ENCODE peak calls at places on chromosomes 16 and 17, in six cellular contexts. One of them, this sample, is unnamed. For H3K4me1, the result is how much of the 10 kb centered on the place peaks cover.

GRCh38 chr17:66459811-66460270 is 157.4 kb downstream of the PRKCA start:
- DNase-seq in SK-N-SH: no peak
- DNase-seq in HCT116: peak
- DNase-seq in A549: peak
- DNase-seq in K562: no peak
- DNase-seq in H1: no peak
- DNase-seq in this sample: peak

GRCh38 chr17:296906-297690 is 55.5 kb downstream of the RPH3AL start:
- DNase-seq in SK-N-SH: no peak
- DNase-seq in HCT116: no peak
- DNase-seq in A549: no peak
- DNase-seq in K562: no peak
- DNase-seq in H1: no peak
- DNase-seq in this sample: no peak

GRCh38 chr16:85313541-85314208 is 201.4 kb upstream of the CIBAR2 start:
- DNase-seq in SK-N-SH: peak
- DNase-seq in HCT116: no peak
- DNase-seq in A549: no peak
- DNase-seq in K562: no peak
- DNase-seq in H1: no peak
- DNase-seq in this sample: peak

GRCh38 chr17:38712593-38712992 is 7.5 kb downstream of the MLLT6 start:
- DNase-seq in SK-N-SH: no peak
- DNase-seq in HCT116: no peak
- DNase-seq in A549: no peak
- DNase-seq in K562: no peak
- DNase-seq in H1: no peak
- DNase-seq in this sample: no peak

GRCh38 chr16:84735846-84736586 is 36.2 kb downstream of the USP10 start:
- DNase-seq in SK-N-SH: peak
- DNase-seq in HCT116: no peak
- DNase-seq in A549: no peak
- DNase-seq in K562: no peak
- DNase-seq in H1: no peak
- DNase-seq in this sample: no peak

GRCh38 chr17:40419559-40420331 is 2.0 kb upstream of the TOP2A start:
- DNase-seq in SK-N-SH: peak
- DNase-seq in HCT116: no peak
- DNase-seq in A549: no peak
- DNase-seq in K562: no peak
- DNase-seq in H1: no peak
- DNase-seq in this sample: peak

GRCh38 chr16:2912330-2913199 is 834 bp downstream of the FLYWCH1 start:
- DNase-seq in SK-N-SH: peak
- DNase-seq in HCT116: no peak
- DNase-seq in A549: peak
- DNase-seq in K562: peak
- DNase-seq in H1: no peak
- DNase-seq in this sample: peak

GRCh38 chr16:66516808-66517585 is 32.9 kb downstream of the TK2 start:
- DNase-seq in SK-N-SH: peak
- DNase-seq in HCT116: peak
- DNase-seq in A549: peak
- DNase-seq in K562: peak
- DNase-seq in H1: no peak
- DNase-seq in this sample: peak

GRCh38 chr16:10103096-10103495 is 79.1 kb downstream of the GRIN2A start:
- DNase-seq in SK-N-SH: no peak
- DNase-seq in HCT116: no peak
- DNase-seq in A549: no peak
- DNase-seq in K562: no peak
- DNase-seq in H1: no peak
- DNase-seq in this sample: no peak

GRCh38 chr17:78774456-78774855 is 7.6 kb downstream of the CYTH1 start:
- DNase-seq in SK-N-SH: no peak
- DNase-seq in HCT116: no peak
- DNase-seq in A549: no peak
- DNase-seq in K562: no peak
- DNase-seq in H1: no peak
- DNase-seq in this sample: no peak

GRCh38 chr17:58630883-58631522 is 60.8 kb downstream of the TEX14 start:
- DNase-seq in SK-N-SH: no peak
- DNase-seq in HCT116: peak
- DNase-seq in A549: no peak
- DNase-seq in K562: no peak
- DNase-seq in H1: peak
- DNase-seq in this sample: no peak

GRCh38 chr16:73046484-73047214 is 1.3 kb downstream of the ZFHX3 start:
- DNase-seq in SK-N-SH: no peak
- DNase-seq in HCT116: no peak
- DNase-seq in A549: no peak
- DNase-seq in K562: no peak
- DNase-seq in H1: no peak
- DNase-seq in this sample: no peak

GRCh38 chr17:11803635-11804034 is 193.6 kb downstream of the ZNF18 start:
- DNase-seq in SK-N-SH: no peak
- DNase-seq in HCT116: no peak
- DNase-seq in A549: no peak
- DNase-seq in K562: no peak
- DNase-seq in H1: no peak
- DNase-seq in this sample: no peak

GRCh38 chr16:31451681-31452351 is 7.5 kb upstream of the ARMC5 start:
- DNase-seq in SK-N-SH: peak
- DNase-seq in HCT116: peak
- DNase-seq in A549: peak
- DNase-seq in K562: peak
- DNase-seq in H1: no peak
- DNase-seq in this sample: peak

GRCh38 chr17:226773-227580 is 45.5 kb upstream of the DOC2B start:
- DNase-seq in SK-N-SH: no peak
- DNase-seq in HCT116: no peak
- DNase-seq in A549: no peak
- DNase-seq in K562: no peak
- DNase-seq in H1: no peak
- DNase-seq in this sample: no peak

GRCh38 chr16:4386452-4386813 is 14.8 kb downstream of the VASN start:
- DNase-seq in SK-N-SH: no peak
- DNase-seq in HCT116: no peak
- DNase-seq in A549: no peak
- DNase-seq in K562: no peak
- DNase-seq in H1: peak
- DNase-seq in this sample: no peak

GRCh38 chr17:71987634-71988033 is 133.2 kb upstream of the SOX9 start:
- DNase-seq in SK-N-SH: no peak
- DNase-seq in HCT116: no peak
- DNase-seq in A549: no peak
- DNase-seq in K562: no peak
- DNase-seq in H1: no peak
- DNase-seq in this sample: no peak

GRCh38 chr17:74861554-74862107 is 1.9 kb upstream of the GRIN2C start:
- DNase-seq in SK-N-SH: no peak
- DNase-seq in HCT116: no peak
- DNase-seq in A549: no peak
- DNase-seq in K562: no peak
- DNase-seq in H1: peak
- DNase-seq in this sample: no peak

GRCh38 chr16:30623558-30624283 is 13.5 kb upstream of the ZNF689 start:
- DNase-seq in SK-N-SH: no peak
- DNase-seq in HCT116: no peak
- DNase-seq in A549: no peak
- DNase-seq in K562: no peak
- DNase-seq in H1: no peak
- DNase-seq in this sample: no peak

GRCh38 chr17:82937411-82938371 is 97.9 kb upstream of the ZNF750 start:
- DNase-seq in SK-N-SH: no peak
- DNase-seq in HCT116: no peak
- DNase-seq in A549: no peak
- DNase-seq in K562: no peak
- DNase-seq in H1: no peak
- DNase-seq in this sample: no peak

GRCh38 chr16:80570106-80570478 is 29.3 kb downstream of the DYNLRB2 start:
- DNase-seq in SK-N-SH: no peak
- DNase-seq in HCT116: no peak
- DNase-seq in A549: no peak
- DNase-seq in K562: no peak
- DNase-seq in H1: no peak
- DNase-seq in this sample: peak
- TF ChIP-seq MAX in SK-N-SH: no peak
- TF ChIP-seq MAX in HCT116: no peak
- TF ChIP-seq MAX in A549: no peak
- TF ChIP-seq MAX in K562: no peak
- TF ChIP-seq MAX in H1: no peak
- TF ChIP-seq MAX in this sample: no peak

GRCh38 chr16:64307431-64307830 is 814.4 kb downstream of the CDH11 start:
- DNase-seq in SK-N-SH: no peak
- DNase-seq in HCT116: no peak
- DNase-seq in A549: no peak
- DNase-seq in K562: no peak
- DNase-seq in H1: no peak
- DNase-seq in this sample: no peak
- H3K4me1 ChIP-seq in SK-N-SH: under half
- H3K4me1 ChIP-seq in HCT116: under half
- H3K4me1 ChIP-seq in A549: under half
- H3K4me1 ChIP-seq in K562: under half
- H3K4me1 ChIP-seq in H1: under half
- H3K4me1 ChIP-seq in this sample: under half

GRCh38 chr17:27977751-27978688 is 64.5 kb upstream of the NLK start:
- DNase-seq in SK-N-SH: no peak
- DNase-seq in HCT116: no peak
- DNase-seq in A549: no peak
- DNase-seq in K562: peak
- DNase-seq in H1: no peak
- DNase-seq in this sample: no peak

GRCh38 chr17:27978689-27979175 is 63.7 kb upstream of the NLK start:
- DNase-seq in SK-N-SH: no peak
- DNase-seq in HCT116: no peak
- DNase-seq in A549: no peak
- DNase-seq in K562: no peak
- DNase-seq in H1: no peak
- DNase-seq in this sample: peak

GRCh38 chr17:27982688-27983087 is 59.8 kb upstream of the NLK start:
- DNase-seq in SK-N-SH: no peak
- DNase-seq in HCT116: no peak
- DNase-seq in A549: no peak
- DNase-seq in K562: no peak
- DNase-seq in H1: no peak
- DNase-seq in this sample: no peak

GRCh38 chr17:27981978-27982377 is 60.5 kb upstream of the NLK start:
- DNase-seq in SK-N-SH: no peak
- DNase-seq in HCT116: no peak
- DNase-seq in A549: no peak
- DNase-seq in K562: no peak
- DNase-seq in H1: no peak
- DNase-seq in this sample: no peak

GRCh38 chr17:27980035-27980434 is 62.4 kb upstream of the NLK start:
- DNase-seq in SK-N-SH: no peak
- DNase-seq in HCT116: no peak
- DNase-seq in A549: peak
- DNase-seq in K562: no peak
- DNase-seq in H1: no peak
- DNase-seq in this sample: peak
- TF ChIP-seq MAX in SK-N-SH: peak
- TF ChIP-seq MAX in HCT116: no peak
- TF ChIP-seq MAX in A549: no peak
- TF ChIP-seq MAX in K562: no peak
- TF ChIP-seq MAX in H1: no peak
- TF ChIP-seq MAX in this sample: no peak

DNA sequence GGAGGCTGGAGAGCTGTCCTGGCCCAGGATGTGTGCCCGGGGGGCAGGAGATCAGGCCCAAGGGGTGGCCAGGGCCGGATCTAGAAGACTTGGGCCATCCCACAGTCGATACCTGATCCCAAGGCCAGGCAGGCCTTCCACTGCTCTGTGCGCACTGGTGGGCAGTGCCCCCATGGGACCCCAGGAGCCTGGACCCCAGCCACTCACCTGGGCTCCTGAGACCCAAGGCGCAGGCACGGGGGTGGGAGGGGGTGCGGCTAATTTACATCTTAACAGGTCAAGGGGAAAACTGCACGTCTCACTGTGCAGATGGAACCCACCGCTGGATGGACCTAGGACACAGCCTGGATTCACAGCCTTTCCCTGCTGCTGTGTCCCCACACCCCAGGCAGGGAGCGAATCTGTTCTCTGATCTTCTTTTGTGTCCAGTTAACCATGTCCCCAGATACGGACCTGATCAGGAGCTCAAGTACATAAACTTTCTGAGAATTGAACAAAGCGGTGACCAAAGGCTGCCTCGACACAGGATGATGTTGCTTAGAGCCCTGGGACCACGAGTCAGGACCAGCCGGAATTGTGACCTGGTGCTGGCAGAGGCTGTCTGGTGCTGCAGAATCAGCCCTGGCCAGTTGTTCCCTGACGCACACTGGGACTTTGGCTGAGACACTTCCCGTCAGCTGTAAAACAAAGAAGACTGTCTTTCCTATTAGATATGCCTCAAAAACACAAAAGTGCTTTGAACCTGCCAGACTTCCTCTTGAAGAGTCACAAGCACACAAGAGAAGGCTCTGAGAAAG is 60.6 kb downstream of the TNFRSF13B start:
- DNase-seq in SK-N-SH: no peak
- DNase-seq in HCT116: no peak
- DNase-seq in A549: no peak
- DNase-seq in K562: peak
- DNase-seq in H1: peak
- DNase-seq in this sample: peak
- H3K4me1 ChIP-seq in SK-N-SH: under half
- H3K4me1 ChIP-seq in HCT116: under half
- H3K4me1 ChIP-seq in A549: under half
- H3K4me1 ChIP-seq in K562: under half
- H3K4me1 ChIP-seq in H1: under half
- H3K4me1 ChIP-seq in this sample: under half

DNA sequence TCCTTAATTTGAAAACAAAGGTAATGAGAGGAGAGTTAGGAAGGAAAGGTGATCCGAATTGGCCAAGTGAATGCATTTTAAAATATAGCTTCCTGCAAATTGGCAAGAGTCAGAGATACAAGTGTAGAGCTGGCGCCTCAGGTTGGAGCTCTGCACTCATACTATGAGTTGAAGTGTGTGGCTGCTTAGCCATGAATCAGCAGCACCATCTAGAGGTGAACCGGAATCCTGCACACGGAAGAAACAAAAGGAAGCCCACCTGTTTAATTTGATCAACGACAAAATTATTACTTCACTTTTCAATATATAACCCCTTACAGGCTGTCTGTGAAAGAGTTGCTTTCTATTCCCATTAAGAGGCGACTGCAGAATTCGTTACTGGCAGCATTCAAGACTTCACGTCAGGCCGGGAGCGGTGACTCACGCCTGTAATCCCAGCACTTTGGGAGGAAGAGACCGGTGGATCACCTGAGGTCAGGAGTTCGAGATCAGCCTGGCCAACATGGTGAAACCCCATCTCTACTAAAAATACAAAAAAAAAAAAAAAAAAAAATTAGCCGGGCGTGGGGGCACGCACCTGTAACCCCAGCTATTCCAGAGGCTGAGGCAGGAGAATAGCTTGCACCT is 1253.7 kb upstream of the CDH8 start:
- DNase-seq in SK-N-SH: peak
- DNase-seq in HCT116: no peak
- DNase-seq in A549: peak
- DNase-seq in K562: peak
- DNase-seq in H1: peak
- DNase-seq in this sample: peak
- TF ChIP-seq MAX in SK-N-SH: no peak
- TF ChIP-seq MAX in HCT116: no peak
- TF ChIP-seq MAX in A549: no peak
- TF ChIP-seq MAX in K562: no peak
- TF ChIP-seq MAX in H1: no peak
- TF ChIP-seq MAX in this sample: no peak

This sample was measured in endothelial cell of umbilical vein.